ENCODE peak calls at places on chromosomes 6 and 20, in five cellular contexts. C, V, H, W and U are unnamed samples.

GRCh38 chr6:18207438-18207837 is 52.2 kb downstream of the KDM1B start:
- DNase-seq in V (no peak), H (no peak), C (no peak), W (no peak), U (no peak)

GRCh38 chr6:75205776-75206334 is at the start of gene COL12A1:
- DNase-seq in H (peak; percentile 100), C (peak; percentile 70), V (peak; percentile 78), W (peak; percentile 98), U (peak; percentile 93)

GRCh38 chr6:29325777-29326176 is 24.3 kb downstream of the OR14J1 start:
- DNase-seq in V (no peak), C (no peak), H (no peak), W (no peak), U (no peak)

GRCh38 chr20:44166477-44166876 is 20.5 kb downstream of the JPH2 start:
- DNase-seq in H (peak; percentile 12), V (no peak), C (no peak), W (peak; percentile 88), U (no peak)

GRCh38 chr6:107820571-107821261 is 3.4 kb downstream of the SCML4 start:
- DNase-seq in W (no peak), C (no peak), H (no peak), V (no peak), U (peak; percentile 58)

GRCh38 chr6:52697903-52698302 is 27.0 kb downstream of the TMEM14A start:
- DNase-seq in C (no peak), V (no peak), H (no peak), W (no peak), U (no peak)

GRCh38 chr6:165913676-165914570 is 250.9 kb upstream of the PDE10A start:
- DNase-seq in V (no peak), C (no peak), H (peak; percentile 67), W (peak; percentile 16), U (no peak)

GRCh38 chr6:89582669-89583325 is 55.8 kb downstream of the LYRM2 start:
- DNase-seq in W (no peak), C (no peak), V (no peak), H (no peak), U (no peak)

GRCh38 chr6:144360401-144360800 is 75.3 kb downstream of the UTRN start:
- DNase-seq in V (peak; percentile 53), H (no peak), C (no peak), W (no peak), U (peak; percentile 70)

GRCh38 chr6:158131926-158132325 is 36.1 kb downstream of the SERAC1 start:
- DNase-seq in V (no peak), W (peak; percentile 33), H (peak; percentile 34), C (no peak), U (no peak)

GRCh38 chr6:159969921-159970320 is 1.0 kb downstream of the IGF2R start:
- DNase-seq in V (no peak), C (peak; percentile 64), W (peak; percentile 94), H (peak; percentile 84), U (peak; percentile 68)

GRCh38 chr20:32062776-32063170 is 10.7 kb downstream of the HCK start:
- DNase-seq in W (no peak), C (no peak), H (no peak), V (no peak), U (peak; percentile 40)

GRCh38 chr6:158095031-158095430 is 73.0 kb downstream of the SERAC1 start:
- DNase-seq in H (no peak), C (no peak), W (no peak), V (no peak), U (peak; percentile 33)

GRCh38 chr6:14290448-14291388 is 173.1 kb downstream of the CD83 start:
- DNase-seq in W (no peak), H (no peak), V (no peak), C (no peak), U (no peak)

GRCh38 chr6:55875420-55875819 is at the start of gene BMP5:
- DNase-seq in W (peak; percentile 43), H (no peak), C (peak; percentile 14), V (no peak), U (no peak)
- H3K27ac ChIP-seq in W (no peak within 1 kb of the TSS), H (no peak within 1 kb of the TSS), C (no peak within 1 kb of the TSS), V (no peak within 1 kb of the TSS), U (no peak within 1 kb of the TSS)

GRCh38 chr20:58636396-58636982 is 14.6 kb upstream of the STX16 start:
- DNase-seq in V (no peak), H (no peak), C (no peak), W (no peak), U (no peak)
- H3K14ac ChIP-seq in V (no peak overlapping the region), H (no peak overlapping the region), C (no peak overlapping the region), W (no peak overlapping the region), U (no peak overlapping the region)

GRCh38 chr20:58625585-58625984 is 25.5 kb upstream of the STX16 start:
- DNase-seq in C (no peak), V (no peak), H (peak; percentile 25), W (no peak), U (no peak)

GRCh38 chr20:58624687-58625086 is 26.4 kb upstream of the STX16 start:
- DNase-seq in V (no peak), H (no peak), W (no peak), C (no peak), U (no peak)

GRCh38 chr20:58621906-58622548 is 29.1 kb upstream of the STX16 start:
- DNase-seq in C (no peak), W (no peak), H (no peak), V (no peak), U (no peak)

GRCh38 chr20:58623579-58624473 is 27.3 kb upstream of the STX16 start:
- DNase-seq in V (no peak), W (peak; percentile 96), C (no peak), H (peak; percentile 97), U (peak; percentile 87)

DNA sequence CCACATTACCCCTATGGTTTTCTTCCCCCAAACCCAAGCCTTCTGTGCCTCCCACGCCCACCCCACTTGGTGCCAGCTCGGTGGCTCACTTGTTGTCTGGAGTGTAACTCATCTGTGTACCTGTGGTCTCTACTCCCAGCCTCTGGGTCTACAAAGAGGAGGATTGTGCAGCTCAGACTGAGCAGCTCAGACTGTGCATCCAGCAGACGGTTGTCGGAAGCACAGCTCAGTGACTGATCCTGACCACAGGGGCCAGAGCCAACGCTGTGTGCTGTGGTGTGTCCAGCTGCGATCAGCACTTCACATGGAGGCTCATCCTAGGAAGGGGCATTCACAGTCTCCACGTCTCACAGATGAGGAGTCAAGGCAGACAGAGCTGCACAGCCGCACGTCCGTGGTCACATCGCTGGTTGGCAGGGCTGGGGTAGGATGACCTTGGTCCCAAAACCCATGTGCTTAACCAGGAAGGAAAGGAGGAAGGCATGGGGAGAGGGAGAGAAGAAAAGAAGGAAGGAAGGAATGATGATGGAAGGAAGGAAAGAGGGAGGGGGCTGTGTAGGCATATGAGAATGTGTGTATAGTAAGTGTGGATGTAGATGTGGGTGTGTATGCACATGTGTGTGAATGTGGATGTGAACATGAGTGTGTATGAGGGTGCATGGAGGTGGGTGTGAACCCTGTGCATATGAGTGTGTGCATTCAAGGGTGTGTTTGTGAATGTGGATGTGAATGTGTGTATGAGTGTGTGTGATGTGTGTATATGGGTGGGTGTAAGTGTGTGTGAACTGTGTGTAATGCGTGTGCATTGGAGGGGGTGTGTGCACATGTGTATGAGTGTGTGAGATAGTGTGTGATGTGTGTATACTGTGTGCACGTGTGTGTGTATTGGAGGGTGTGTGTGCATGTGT is 28.2 kb upstream of the STX16 start:
- DNase-seq in V (no peak), H (peak; percentile 33), W (peak; percentile 26), C (no peak), U (no peak)
- H3K27ac ChIP-seq in V (no peak overlapping the region), H (no peak overlapping the region), W (peak overlapping the region; percentile 54), C (no peak overlapping the region), U (no peak overlapping the region)

GRCh38 chr6:78253618-78254017 is 600.8 kb downstream of the MEI4 start:
- DNase-seq in W (no peak), V (no peak), C (no peak), H (no peak), U (no peak)
- H3K14ac ChIP-seq in W (no peak overlapping the region), V (no peak overlapping the region), C (no peak overlapping the region), H (no peak overlapping the region), U (no peak overlapping the region)

GRCh38 chr20:10093087-10093591 is 58.4 kb downstream of the ANKEF1 start:
- DNase-seq in C (no peak), W (peak; percentile 28), H (peak; percentile 57), V (no peak), U (peak; percentile 7)

GRCh38 chr20:10089871-10090587 is 55.2 kb downstream of the ANKEF1 start:
- DNase-seq in W (no peak), H (no peak), C (no peak), V (no peak), U (peak; percentile 43)

GRCh38 chr20:10094566-10095173 is 59.9 kb downstream of the ANKEF1 start:
- DNase-seq in V (no peak), H (no peak), W (no peak), C (no peak), U (no peak)

GRCh38 chr20:10090588-10091166 is 55.9 kb downstream of the ANKEF1 start:
- DNase-seq in C (peak; percentile 27), H (peak; percentile 53), V (peak; percentile 55), W (peak; percentile 56), U (peak; percentile 63)
- H3K27ac ChIP-seq in C (no peak overlapping the region), H (no peak overlapping the region), V (no peak overlapping the region), W (no peak overlapping the region), U (no peak overlapping the region)

DNA sequence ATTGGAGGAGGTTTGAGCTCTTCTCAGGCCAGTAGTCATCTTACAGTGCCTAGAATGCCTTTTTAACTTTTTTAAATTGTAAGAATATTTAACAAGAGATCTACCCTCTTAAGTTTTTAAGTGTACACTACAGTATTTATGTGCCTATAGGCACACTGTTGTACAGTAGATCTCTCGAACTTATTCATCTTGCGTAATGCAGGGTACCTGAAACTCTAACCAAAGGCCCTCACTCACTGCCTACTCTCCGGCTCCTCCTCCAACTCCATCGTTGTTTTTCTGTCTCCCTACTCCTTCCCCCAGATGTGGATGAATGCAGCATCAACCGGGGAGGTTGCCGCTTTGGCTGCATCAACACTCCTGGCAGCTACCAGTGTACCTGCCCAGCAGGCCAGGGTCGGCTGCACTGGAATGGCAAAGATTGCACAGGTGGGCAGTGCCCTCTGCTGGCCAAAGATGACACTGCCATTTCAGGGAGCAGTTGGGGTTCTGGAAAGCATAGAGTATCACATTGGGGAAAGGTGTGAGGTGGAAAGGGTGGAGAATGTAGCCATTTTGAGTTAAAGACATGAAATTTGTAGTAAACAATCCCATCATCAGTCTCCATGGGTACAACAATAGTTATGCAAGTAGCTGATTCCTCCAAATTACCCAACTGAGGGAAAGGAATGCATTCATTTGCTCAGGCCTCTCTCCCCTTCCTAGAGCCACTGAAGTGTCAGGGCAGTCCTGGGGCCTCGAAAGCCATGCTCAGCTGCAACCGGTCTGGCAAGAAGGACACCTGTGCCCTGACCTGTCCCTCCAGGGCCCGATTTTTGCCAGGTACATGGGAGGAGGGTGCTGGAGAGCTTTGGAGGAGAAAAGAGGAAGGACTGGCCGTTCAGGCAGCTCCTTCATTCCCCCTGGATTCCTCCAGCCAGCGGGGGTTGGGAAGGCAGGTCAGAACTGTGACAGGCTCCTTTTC is 18.4 kb upstream of the ZNF76 start:
- DNase-seq in C (peak; percentile 74), V (peak; percentile 85), H (peak; percentile 44), W (peak; percentile 57), U (peak; percentile 96)
- H3K14ac ChIP-seq in C (no peak overlapping the region), V (no peak overlapping the region), H (no peak overlapping the region), W (no peak overlapping the region), U (no peak overlapping the region)

GRCh38 chr6:138948028-138948427 is 40.0 kb downstream of the REPS1 start:
- DNase-seq in V (no peak), W (no peak), H (no peak), C (no peak), U (no peak)
- H3K27ac ChIP-seq in V (no peak overlapping the region), W (no peak overlapping the region), H (no peak overlapping the region), C (no peak overlapping the region), U (no peak overlapping the region)